ENCODE peak calls at places on chromosomes 11 and 22, in nine cellular contexts. P is ELF-1; V is non-pigmented ciliary epithelial cell; K is heart left ventricle; W is NCI-H2171; S is IMR-90; I is activated B cell treated with CpG ODN at 0.5 μM for 24 hours; R is EH; U is stimulated activated CD8-positive, alpha-beta memory T cell treated with anti-CD3 and anti-CD28 coated beads, Interleukin-15, amount 100 ng/mL, for 48 hours. M is an unnamed sample.
A peak's percentile ranks its signal among the peaks of the same experiment; 100 is the strongest.

GRCh38 chr11:126637800-126638175 is 282.3 kb downstream of the ST3GAL4 start:
- DNase-seq in I (no peak), K (no peak), P (no peak), V (peak; percentile 51), S (peak; percentile 94), W (no peak), R (peak; percentile 99), U (no peak), M (peak; percentile 98)

GRCh38 chr11:64772318-64773018 is 5.9 kb downstream of the SF1 start:
- DNase-seq in P (no peak), R (no peak), U (no peak), S (no peak), V (no peak), W (no peak), I (no peak), K (no peak), M (no peak)

GRCh38 chr11:13140873-13141655 is 131.9 kb downstream of the RASSF10 start:
- DNase-seq in I (no peak), U (no peak), W (no peak), V (no peak), R (no peak), P (no peak), S (peak; percentile 38), K (no peak), M (no peak)

GRCh38 chr11:88152381-88152780 is 22.9 kb downstream of the RAB38 start:
- DNase-seq in V (no peak), U (no peak), W (no peak), S (peak; percentile 28), R (peak; percentile 48), I (no peak), K (no peak), P (no peak), M (no peak)

GRCh38 chr11:18706330-18707243 is 8.0 kb downstream of the TMEM86A start:
- DNase-seq in U (no peak), R (peak; percentile 30), K (no peak), V (no peak), S (no peak), I (no peak), P (no peak), W (peak; percentile 24), M (no peak)

GRCh38 chr11:35066783-35067476 is 72.0 kb upstream of the CD44 start:
- DNase-seq in U (no peak), P (no peak), K (no peak), W (no peak), S (no peak), I (no peak), R (no peak), V (no peak), M (no peak)

GRCh38 chr11:125390949-125391348 is 105.1 kb downstream of the FEZ1 start:
- DNase-seq in U (no peak), S (peak; percentile 70), K (no peak), W (no peak), V (no peak), P (no peak), R (peak; percentile 87), I (no peak), M (peak; percentile 81)

GRCh38 chr11:117591316-117592039 is 205.5 kb downstream of the DSCAML1 start:
- DNase-seq in V (no peak), W (no peak), P (no peak), I (no peak), K (no peak), R (no peak), U (no peak), S (no peak), M (no peak)

GRCh38 chr22:47177334-47177815 is 414.9 kb downstream of the TBC1D22A start:
- DNase-seq in W (no peak), P (no peak), I (no peak), V (no peak), R (no peak), U (no peak), K (peak; percentile 50), S (no peak), M (no peak)

GRCh38 chr11:19963697-19964340 is 196.5 kb downstream of the DBX1 start:
- DNase-seq in P (no peak), S (no peak), K (no peak), R (no peak), U (peak; percentile 20), V (no peak), W (no peak), I (no peak), M (no peak)

GRCh38 chr22:26471522-26471921 is 12.1 kb downstream of the HPS4 start:
- DNase-seq in U (no peak), R (peak; percentile 90), S (peak; percentile 83), P (no peak), I (no peak), K (no peak), W (no peak), V (peak; percentile 86), M (peak; percentile 76)

GRCh38 chr11:44326615-44327475 is 16.9 kb upstream of the ALX4 start:
- DNase-seq in V (no peak), K (no peak), I (no peak), U (no peak), R (peak; percentile 37), S (no peak), P (no peak), W (peak; percentile 18), M (no peak)

GRCh38 chr11:78656984-78657383 is 82.3 kb upstream of the NARS2 start:
- DNase-seq in I (no peak), W (no peak), V (no peak), P (no peak), R (no peak), S (no peak), U (no peak), K (no peak), M (no peak)

GRCh38 chr11:64437426-64437825 is 78.5 kb downstream of the RPS6KA4 start:
- DNase-seq in W (no peak), P (no peak), U (no peak), V (no peak), S (no peak), R (no peak), I (no peak), K (no peak), M (no peak)

GRCh38 chr11:62461740-62462522 is 43.1 kb downstream of the SCGB1A1 start:
- DNase-seq in U (no peak), R (peak; percentile 94), S (peak; percentile 38), V (no peak), K (no peak), W (no peak), P (no peak), I (no peak), M (peak; percentile 81)

GRCh38 chr11:64451856-64452255 is 92.9 kb downstream of the RPS6KA4 start:
- DNase-seq in S (no peak), I (no peak), V (no peak), R (no peak), W (no peak), P (no peak), K (no peak), U (no peak), M (no peak)

GRCh38 chr11:66844496-66845142 is 1.4 kb downstream of the RCE1 start:
- DNase-seq in R (no peak), S (no peak), P (no peak), U (no peak), K (no peak), W (no peak), I (no peak), V (no peak), M (no peak)

GRCh38 chr11:77046060-77046501 is 11.9 kb downstream of the B3GNT6 start:
- DNase-seq in I (no peak), S (no peak), R (peak; percentile 11), U (peak; percentile 34), K (no peak), V (no peak), P (peak; percentile 79), W (no peak), M (no peak)

GRCh38 chr11:82960000-82960778 is 58.7 kb downstream of the DDIAS start:
- DNase-seq in S (no peak), K (no peak), U (no peak), W (no peak), P (no peak), I (no peak), V (no peak), R (no peak), M (no peak)

GRCh38 chr11:122733301-122733686 is 77.8 kb downstream of the UBASH3B start:
- DNase-seq in I (no peak), R (peak; percentile 52), W (no peak), K (no peak), P (no peak), V (no peak), U (no peak), S (peak; percentile 92), M (peak; percentile 44)

GRCh38 chr11:78926633-78927347 is 352.1 kb upstream of the NARS2 start:
- DNase-seq in I (no peak), S (peak; percentile 69), P (no peak), R (peak; percentile 5), V (peak; percentile 8), U (no peak), K (no peak), W (no peak), M (peak; percentile 48)

GRCh38 chr11:108302121-108302785 is 79.4 kb downstream of the ATM start:
- DNase-seq in P (no peak), R (peak; percentile 61), W (no peak), S (peak; percentile 52), U (no peak), V (peak; percentile 17), K (no peak), I (no peak), M (peak; percentile 40)

GRCh38 chr11:22875869-22876473 is 15.7 kb upstream of the CCDC179 start:
- DNase-seq in K (no peak), U (peak; percentile 21), S (peak; percentile 89), V (peak; percentile 67), I (no peak), R (peak; percentile 77), P (peak; percentile 18), W (peak; percentile 94), M (peak; percentile 82)

GRCh38 chr22:17272511-17272991 is 53.3 kb upstream of the ADA2 start:
- DNase-seq in W (no peak), P (peak; percentile 89), K (no peak), S (no peak), U (no peak), V (no peak), R (no peak), I (no peak), M (no peak)

GRCh38 chr11:371716-372590 is 2.7 kb downstream of the B4GALNT4 start:
- DNase-seq in I (no peak), W (peak; percentile 13), S (no peak), R (no peak), K (peak; percentile 58), V (no peak), U (no peak), P (no peak), M (no peak)

GRCh38 chr11:24739637-24740036 is 242.8 kb downstream of the LUZP2 start:
- DNase-seq in R (no peak), I (no peak), S (no peak), V (no peak), W (no peak), P (no peak), K (no peak), U (no peak), M (no peak)

GRCh38 chr11:92826597-92826996 is 142.9 kb upstream of the MTNR1B start:
- DNase-seq in I (no peak), W (no peak), S (no peak), R (no peak), P (no peak), K (no peak), U (no peak), V (no peak), M (no peak)

GRCh38 chr11:134486704-134487103 is 74.7 kb upstream of the B3GAT1 start:
- DNase-seq in P (no peak), S (no peak), W (no peak), V (no peak), U (no peak), I (no peak), K (no peak), R (no peak), M (no peak)

GRCh38 chr22:50145741-50146439 is 24.6 kb upstream of the PANX2 start:
- DNase-seq in P (no peak), I (no peak), R (no peak), V (no peak), W (no peak), S (no peak), U (no peak), K (no peak), M (no peak)

GRCh38 chr11:46315033-46315738 is 32.1 kb upstream of the DGKZ start:
- DNase-seq in I (peak; percentile 48), R (peak; percentile 81), K (no peak), V (no peak), P (peak; percentile 93), S (peak; percentile 71), U (peak; percentile 42), W (peak; percentile 32), M (peak; percentile 75)

GRCh38 chr11:285021-285893 is 3.7 kb upstream of the PGGHG start:
- DNase-seq in I (no peak), W (no peak), U (no peak), S (no peak), P (no peak), R (no peak), K (peak; percentile 36), V (no peak), M (no peak)

M was measured in AG10803.